ENCODE peak calls at places on chromosomes 11 and 22, in nine cellular contexts. R is testis; W is right cardiac atrium; E is esophagus muscularis mucosa; V is ascending aorta; H is CD8-positive, alpha-beta memory T cell; L is sigmoid colon; T is cardiac muscle cell; B is heart right ventricle. X is an unnamed sample.

GRCh38 chr11:20109731-20110445 is 50.4 kb downstream of the DBX1 start:
- DNase-seq in W (no peak), B (no peak), T (no peak), R (no peak), H (no peak), V (no peak), E (no peak), L (no peak), X (no peak)

GRCh38 chr11:115324569-115325432 is 179.4 kb downstream of the CADM1 start:
- DNase-seq in E (no peak), H (no peak), R (peak; percentile 64), L (no peak), T (peak; percentile 74), W (no peak), V (no peak), B (no peak), X (peak; percentile 73)

GRCh38 chr22:23220485-23221350 is 40.4 kb downstream of the BCR start:
- DNase-seq in R (no peak), H (no peak), B (no peak), W (peak; percentile 35), L (no peak), V (no peak), E (no peak), T (no peak), X (no peak)

GRCh38 chr22:42430486-42431125 is 1.6 kb downstream of the NFAM1 start:
- DNase-seq in R (no peak), W (no peak), L (no peak), V (no peak), T (no peak), B (no peak), H (no peak), E (no peak), X (no peak)

GRCh38 chr22:32106930-32107329 is 52.2 kb downstream of the C22orf42 start:
- DNase-seq in B (no peak), E (peak; percentile 37), W (no peak), L (no peak), T (peak; percentile 75), R (no peak), V (no peak), H (no peak), X (peak; percentile 48)

GRCh38 chr11:87290304-87290922 is 252.7 kb downstream of the TMEM135 start:
- DNase-seq in R (no peak), H (no peak), E (no peak), W (no peak), L (no peak), T (peak; percentile 75), V (no peak), B (no peak), X (no peak)

GRCh38 chr22:20577549-20577975 is 70.2 kb downstream of the MED15 start:
- DNase-seq in H (no peak), T (no peak), V (no peak), W (peak; percentile 33), E (no peak), L (no peak), B (no peak), R (no peak), X (no peak)

GRCh38 chr11:12258451-12258850 is 118.9 kb upstream of the PARVA start:
- DNase-seq in E (no peak), H (no peak), W (no peak), V (no peak), L (no peak), T (no peak), R (no peak), B (no peak), X (peak; percentile 86)

GRCh38 chr11:6693342-6694228 is 10.4 kb upstream of the MRPL17 start:
- DNase-seq in E (no peak), L (peak; percentile 76), T (no peak), H (no peak), B (no peak), R (no peak), W (no peak), V (peak; percentile 26), X (no peak)

GRCh38 chr11:69013009-69013951 is at the start of gene MRGPRF:
- DNase-seq in V (peak; percentile 82), H (no peak), T (no peak), R (peak; percentile 88), W (peak; percentile 95), E (peak; percentile 98), B (peak; percentile 92), L (peak; percentile 100), X (no peak)

GRCh38 chr11:26665946-26666345 is 55.9 kb downstream of the SLC5A12 start:
- DNase-seq in E (no peak), L (no peak), R (no peak), H (no peak), V (no peak), T (no peak), W (no peak), B (no peak), X (no peak)

GRCh38 chr11:14300661-14301304 is 58.2 kb downstream of the RRAS2 start:
- DNase-seq in E (no peak), H (no peak), R (peak; percentile 71), T (peak; percentile 66), W (no peak), B (no peak), L (peak; percentile 72), V (peak; percentile 20), X (peak; percentile 66)

GRCh38 chr11:2884424-2884815 is 1.2 kb downstream of the CDKN1C start:
- DNase-seq in W (peak; percentile 89), T (peak; percentile 68), H (no peak), B (peak; percentile 73), V (no peak), R (peak; percentile 49), E (no peak), L (peak; percentile 88), X (no peak)

GRCh38 chr22:19478466-19479357 is at the start of gene UFD1:
- DNase-seq in T (peak; percentile 91), H (peak; percentile 77), W (peak; percentile 94), L (peak; percentile 91), V (peak; percentile 26), B (peak; percentile 86), E (peak; percentile 97), R (peak; percentile 83), X (peak; percentile 86)

GRCh38 chr11:134466909-134467567 is 55.0 kb upstream of the B3GAT1 start:
- DNase-seq in V (no peak), H (no peak), E (no peak), W (no peak), T (no peak), R (no peak), B (no peak), L (peak; percentile 14), X (peak; percentile 39)

GRCh38 chr11:128841461-128842072 is 25.5 kb downstream of the KCNJ1 start:
- DNase-seq in R (no peak), B (no peak), L (no peak), W (no peak), T (no peak), H (no peak), E (no peak), V (no peak), X (no peak)

GRCh38 chr11:128839081-128839480 is 28.0 kb downstream of the KCNJ1 start:
- DNase-seq in E (no peak), R (no peak), W (no peak), H (no peak), T (no peak), B (no peak), V (no peak), L (no peak), X (no peak)

GRCh38 chr11:128840783-128841182 is 26.3 kb downstream of the KCNJ1 start:
- DNase-seq in V (no peak), T (no peak), R (no peak), W (no peak), H (no peak), B (no peak), L (no peak), E (no peak), X (no peak)

GRCh38 chr11:128837627-128838026 is 29.5 kb downstream of the KCNJ1 start:
- DNase-seq in R (no peak), T (no peak), W (no peak), E (no peak), V (no peak), L (no peak), B (no peak), H (no peak), X (no peak)

DNA sequence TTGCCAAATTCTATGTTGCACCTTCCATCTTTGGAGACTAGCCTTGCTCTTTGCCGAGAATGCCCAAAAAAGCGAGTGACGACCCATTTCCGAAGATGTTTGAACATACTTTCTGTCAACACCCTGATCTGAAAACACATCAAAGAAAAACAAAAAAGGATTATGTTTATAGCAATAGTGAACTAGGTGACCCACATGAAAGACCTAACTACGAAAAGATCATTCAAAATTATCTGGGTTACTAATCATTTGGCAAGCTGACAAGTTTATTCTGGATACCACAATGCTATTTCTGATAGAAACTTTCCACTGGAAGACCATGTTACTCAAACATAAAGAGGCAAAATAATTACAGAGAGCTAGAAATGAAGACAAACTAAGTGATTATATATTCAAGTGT is 27.0 kb downstream of the KCNJ1 start:
- DNase-seq in W (no peak), E (no peak), V (no peak), B (no peak), R (no peak), L (no peak), H (no peak), T (no peak), X (no peak)
- H3K4me1 ChIP-seq in W (peaks cover 6% of the 10 kb centered on the region), E (peaks cover 16% of the 10 kb centered on the region), V (peaks cover 7% of the 10 kb centered on the region), B (peaks cover 18% of the 10 kb centered on the region), R (peaks cover 7% of the 10 kb centered on the region), L (no peaks in the 10 kb centered on the region), H (peaks cover 43% of the 10 kb centered on the region), T (peaks cover 4% of the 10 kb centered on the region), X (peaks cover 10% of the 10 kb centered on the region)

DNA sequence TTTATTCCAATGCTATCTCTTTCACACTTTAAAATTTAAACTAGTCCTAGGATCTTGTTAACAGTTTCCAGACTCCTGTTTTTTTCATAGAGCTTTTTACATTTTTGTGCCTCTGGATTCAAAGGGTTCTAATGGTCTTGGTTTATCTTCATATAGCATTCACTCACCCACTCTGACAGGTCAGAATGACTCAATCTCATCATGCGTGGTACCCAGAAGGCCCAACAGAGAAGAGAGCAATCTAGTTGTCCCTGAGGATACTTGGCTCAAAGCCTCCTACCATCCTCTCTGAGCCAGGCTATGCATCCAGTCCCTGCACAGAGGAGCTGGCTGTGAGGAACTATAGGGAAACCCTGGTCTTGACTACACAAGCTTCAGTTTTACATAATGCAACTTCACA is 27.5 kb downstream of the MAML2 start:
- DNase-seq in H (no peak), W (no peak), V (no peak), R (no peak), B (no peak), E (no peak), T (no peak), L (no peak), X (no peak)
- H3K4me1 ChIP-seq in H (peaks cover 64% of the 10 kb centered on the region), W (peaks cover 19% of the 10 kb centered on the region), V (peaks cover 53% of the 10 kb centered on the region), R (peaks cover 47% of the 10 kb centered on the region), B (peaks cover 81% of the 10 kb centered on the region), E (peaks cover 92% of the 10 kb centered on the region), T (peaks cover 22% of the 10 kb centered on the region), L (peaks cover 60% of the 10 kb centered on the region), X (peaks cover 54% of the 10 kb centered on the region)

GRCh38 chr11:65505434-65506315 is 6.8 kb downstream of the MALAT1 start:
- DNase-seq in R (no peak), W (no peak), H (no peak), L (peak; percentile 70), V (no peak), B (no peak), T (no peak), E (no peak), X (no peak)
- H3K4me1 ChIP-seq in R (peaks cover 20% of the 10 kb centered on the region), W (no peaks in the 10 kb centered on the region), H (peaks cover 40% of the 10 kb centered on the region), L (peaks cover 44% of the 10 kb centered on the region), V (peaks cover 19% of the 10 kb centered on the region), B (peaks cover 31% of the 10 kb centered on the region), T (peaks cover 16% of the 10 kb centered on the region), E (peaks cover 58% of the 10 kb centered on the region), X (peaks cover 34% of the 10 kb centered on the region)

DNA sequence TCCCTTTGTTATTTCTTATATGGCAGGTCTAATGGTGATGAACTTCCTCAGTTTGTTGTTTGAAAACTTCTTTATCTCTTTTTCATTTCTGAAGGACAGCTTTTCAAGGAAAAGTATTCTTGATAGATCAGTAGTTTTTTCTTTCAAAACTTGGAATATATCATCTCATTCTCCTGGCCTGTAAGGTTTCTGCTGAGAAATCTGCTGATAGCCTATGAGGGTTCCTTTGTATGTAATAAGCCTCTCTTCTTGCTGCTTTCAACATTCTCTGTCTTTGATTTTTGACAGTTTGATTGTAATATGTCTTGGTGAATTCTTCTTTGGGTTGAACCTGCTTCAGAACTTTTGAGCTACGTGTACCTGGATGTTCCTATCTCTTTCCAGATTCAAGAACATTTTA is 46.0 kb downstream of the PIWIL4 start:
- DNase-seq in E (no peak), R (no peak), L (no peak), T (no peak), H (no peak), B (no peak), V (no peak), W (no peak), X (no peak)
- H3K4me1 ChIP-seq in E (no peaks in the 10 kb centered on the region), R (no peaks in the 10 kb centered on the region), L (no peaks in the 10 kb centered on the region), T (no peaks in the 10 kb centered on the region), H (no peaks in the 10 kb centered on the region), B (no peaks in the 10 kb centered on the region), V (no peaks in the 10 kb centered on the region), W (no peaks in the 10 kb centered on the region), X (no peaks in the 10 kb centered on the region)